ENCODE peak calls at places on chromosomes 2 and 18, in five cellular contexts. B is AG09319, G is body of pancreas, J is neural crest cell, Y is dorsolateral prefrontal cortex. D is an unnamed sample.

GRCh38 chr2:51534176-51534575 is 502.2 kb upstream of the NRXN1 start:
- DNase-seq in B (no peak), G (no peak), J (no peak), Y (no peak), D (peak; percentile 29)

GRCh38 chr2:1990151-1990589 is 245.9 kb upstream of the PXDN start:
- DNase-seq in B (no peak), G (no peak), J (no peak), Y (no peak), D (no peak)

GRCh38 chr2:147017976-147018645 is 826.7 kb upstream of the ACVR2A start:
- DNase-seq in B (no peak), G (no peak), J (no peak), Y (no peak), D (no peak)

GRCh38 chr2:53543083-53543482 is 224.5 kb upstream of the CHAC2 start:
- DNase-seq in B (no peak), G (no peak), J (no peak), Y (no peak), D (no peak)

GRCh38 chr2:241129086-241129871 is 20.0 kb downstream of the PASK start:
- DNase-seq in B (no peak), G (no peak), J (no peak), Y (no peak), D (no peak)

GRCh38 chr2:2484301-2484700 is 153.2 kb upstream of the MYT1L start:
- DNase-seq in B (no peak), G (no peak), J (no peak), Y (no peak), D (no peak)

GRCh38 chr2:132804045-132804444 is 134.0 kb upstream of the LYPD1 start:
- DNase-seq in B (peak; percentile 3), G (peak; percentile 14), J (no peak), Y (no peak), D (no peak)

GRCh38 chr18:75169411-75169810 is 39.5 kb downstream of the PTGR3 start:
- DNase-seq in B (no peak), G (no peak), J (no peak), Y (no peak), D (no peak)

GRCh38 chr2:216526939-216527338 is 28.3 kb downstream of the RPL37A start:
- DNase-seq in B (no peak), G (no peak), J (no peak), Y (no peak), D (no peak)

GRCh38 chr2:237626813-237627451 is 455 bp upstream of the LRRFIP1 start:
- DNase-seq in B (no peak), G (no peak), J (no peak), Y (no peak), D (peak; percentile 42)

GRCh38 chr2:237629188-237629534 is 1.8 kb downstream of the LRRFIP1 start:
- DNase-seq in B (no peak), G (no peak), J (no peak), Y (no peak), D (no peak)

GRCh38 chr2:237625777-237626176 is 1.6 kb upstream of the LRRFIP1 start:
- DNase-seq in B (no peak), G (no peak), J (no peak), Y (no peak), D (no peak)

GRCh38 chr2:237628482-237629187 is 1.2 kb downstream of the LRRFIP1 start:
- DNase-seq in B (no peak), G (peak; percentile 25), J (no peak), Y (no peak), D (no peak)

GRCh38 chr2:237627463-237628321 is at the start of gene LRRFIP1:
- DNase-seq in B (no peak), G (peak; percentile 32), J (no peak), Y (no peak), D (peak; percentile 69)
- TF ChIP-seq CTCF in B (no peak), G (no peak), J (peak; percentile 24), Y (no peak), D (no peak)

GRCh38 chr2:153786016-153786415 is 85.7 kb upstream of the GALNT13 start:
- DNase-seq in B (no peak), G (no peak), J (no peak), Y (no peak), D (no peak)

GRCh38 chr2:153787612-153788011 is 84.1 kb upstream of the GALNT13 start:
- DNase-seq in B (no peak), G (no peak), J (no peak), Y (no peak), D (no peak)
- TF ChIP-seq CTCF in B (no peak), G (no peak), J (no peak), Y (peak; percentile 52), D (no peak)

GRCh38 chr2:96253006-96253405 is 12.8 kb downstream of the TMEM127 start:
- DNase-seq in B (no peak), G (no peak), J (no peak), Y (no peak), D (no peak)
- TF ChIP-seq CTCF in B (no peak), G (no peak), J (no peak), Y (no peak), D (no peak)

GRCh38 chr2:231460073-231460861 is 4.0 kb downstream of the NCL start:
- DNase-seq in B (no peak), G (no peak), J (no peak), Y (no peak), D (no peak)
- TF ChIP-seq CTCF in B (no peak), G (no peak), J (no peak), Y (no peak), D (no peak)

GRCh38 chr2:5449867-5450266 is 242.3 kb upstream of the SOX11 start:
- DNase-seq in B (no peak), G (no peak), J (no peak), Y (no peak), D (no peak)
- TF ChIP-seq CTCF in B (no peak), G (no peak), J (no peak), Y (no peak), D (no peak)

DNA sequence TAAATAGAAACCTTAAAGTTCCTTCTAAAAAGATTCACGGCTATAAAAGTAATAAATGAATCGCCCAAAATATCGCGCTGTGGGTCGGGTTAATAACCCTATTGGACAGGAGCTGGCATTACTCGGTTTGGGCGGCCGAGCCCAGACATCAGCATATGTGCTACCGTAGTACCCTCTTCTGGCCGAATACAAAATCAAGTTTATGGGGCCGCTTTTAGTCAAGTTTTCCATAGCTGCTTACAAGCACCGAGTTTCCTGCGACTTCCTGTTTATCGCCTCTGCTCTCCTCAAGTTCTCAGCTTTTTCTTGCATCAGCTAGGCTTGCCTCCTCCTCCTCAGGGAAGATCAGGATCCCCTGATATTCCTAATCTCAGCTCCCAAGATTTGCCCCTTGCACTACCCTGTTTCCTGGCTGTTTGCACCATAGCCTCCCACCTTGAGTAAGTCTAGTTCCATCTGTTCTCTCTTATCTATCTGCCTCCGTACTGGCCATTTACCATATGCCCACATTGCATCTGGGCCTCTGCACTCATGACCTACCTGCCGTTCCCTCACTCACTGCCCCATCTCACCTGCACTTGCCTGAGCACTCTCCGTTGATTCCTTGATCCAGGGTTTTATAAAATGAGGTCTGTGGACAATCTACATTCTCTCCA is 56.1 kb downstream of the SLC35F5 start:
- DNase-seq in B (no peak), G (peak; percentile 28), J (no peak), Y (no peak), D (no peak)
- TF ChIP-seq CTCF in B (no peak), G (no peak), J (no peak), Y (no peak), D (no peak)

DNA sequence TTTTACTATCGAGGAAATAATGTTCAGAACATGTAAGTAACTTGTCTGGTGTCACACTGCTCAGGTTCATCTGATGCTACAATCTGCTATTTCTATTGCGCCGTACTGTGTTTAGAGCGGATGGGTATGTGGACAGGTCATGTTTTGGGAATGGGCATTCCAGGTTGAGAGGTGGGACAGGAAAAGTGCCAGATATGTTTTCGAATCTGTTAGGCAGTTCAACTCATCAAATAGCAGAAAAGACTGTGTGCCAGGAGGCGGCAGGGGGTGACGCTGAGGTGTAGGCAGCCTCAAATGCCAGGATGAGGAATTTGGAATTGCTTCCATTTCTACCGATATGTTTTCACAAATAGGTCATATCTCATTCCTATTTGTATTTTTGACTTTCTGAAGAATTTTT is 123.8 kb downstream of the HRH4 start:
- DNase-seq in B (no peak), G (no peak), J (no peak), Y (no peak), D (no peak)
- TF ChIP-seq CTCF in B (no peak), G (no peak), J (no peak), Y (no peak), D (no peak)